ENCODE peak calls at places on chromosomes 7 and 10, in five cellular contexts. One of them, this sample, is unnamed.

GRCh38 chr10:62025134-62025794 is 123.8 kb downstream of the ARID5B start:
- DNase-seq in cardiac fibroblast: no peak
- DNase-seq in T-helper 1 cell: no peak
- DNase-seq in WTC11: no peak
- DNase-seq in activated CD8-positive, alpha-beta T cell treated with anti-CD3 and anti-CD28 coated beads, Interleukin-2, amount 10 ng/mL, durations not matched to agents 7 days and 5 days: no peak
- DNase-seq in this sample: peak

GRCh38 chr7:111730476-111731300 is 168.4 kb upstream of the IMMP2L start:
- DNase-seq in WTC11: no peak
- DNase-seq in cardiac fibroblast: peak
- DNase-seq in T-helper 1 cell: no peak
- DNase-seq in activated CD8-positive, alpha-beta T cell treated with anti-CD3 and anti-CD28 coated beads, Interleukin-2, amount 10 ng/mL, durations not matched to agents 7 days and 5 days: no peak
- DNase-seq in this sample: peak

GRCh38 chr7:132837529-132837928 is 244.4 kb downstream of the CHCHD3 start:
- DNase-seq in cardiac fibroblast: no peak
- DNase-seq in WTC11: no peak
- DNase-seq in activated CD8-positive, alpha-beta T cell treated with anti-CD3 and anti-CD28 coated beads, Interleukin-2, amount 10 ng/mL, durations not matched to agents 7 days and 5 days: no peak
- DNase-seq in T-helper 1 cell: no peak
- DNase-seq in this sample: peak

GRCh38 chr10:120586471-120586872 is 129.4 kb downstream of the PLPP4 start:
- DNase-seq in T-helper 1 cell: no peak
- DNase-seq in WTC11: no peak
- DNase-seq in cardiac fibroblast: peak
- DNase-seq in activated CD8-positive, alpha-beta T cell treated with anti-CD3 and anti-CD28 coated beads, Interleukin-2, amount 10 ng/mL, durations not matched to agents 7 days and 5 days: no peak
- DNase-seq in this sample: peak

GRCh38 chr10:126593968-126594701 is 76.4 kb downstream of the C10orf90 start:
- DNase-seq in T-helper 1 cell: no peak
- DNase-seq in activated CD8-positive, alpha-beta T cell treated with anti-CD3 and anti-CD28 coated beads, Interleukin-2, amount 10 ng/mL, durations not matched to agents 7 days and 5 days: no peak
- DNase-seq in WTC11: no peak
- DNase-seq in cardiac fibroblast: no peak
- DNase-seq in this sample: no peak

GRCh38 chr7:30914611-30915601 is 3.3 kb downstream of the AQP1 start:
- DNase-seq in T-helper 1 cell: no peak
- DNase-seq in activated CD8-positive, alpha-beta T cell treated with anti-CD3 and anti-CD28 coated beads, Interleukin-2, amount 10 ng/mL, durations not matched to agents 7 days and 5 days: no peak
- DNase-seq in WTC11: no peak
- DNase-seq in cardiac fibroblast: peak
- DNase-seq in this sample: no peak

GRCh38 chr10:47340613-47341170 is 7.5 kb upstream of the RBP3 start:
- DNase-seq in T-helper 1 cell: peak
- DNase-seq in cardiac fibroblast: peak
- DNase-seq in WTC11: peak
- DNase-seq in activated CD8-positive, alpha-beta T cell treated with anti-CD3 and anti-CD28 coated beads, Interleukin-2, amount 10 ng/mL, durations not matched to agents 7 days and 5 days: peak
- DNase-seq in this sample: peak

GRCh38 chr10:127194598-127194997 is 1.8 kb downstream of the INSYN2A start:
- DNase-seq in activated CD8-positive, alpha-beta T cell treated with anti-CD3 and anti-CD28 coated beads, Interleukin-2, amount 10 ng/mL, durations not matched to agents 7 days and 5 days: no peak
- DNase-seq in WTC11: no peak
- DNase-seq in cardiac fibroblast: no peak
- DNase-seq in T-helper 1 cell: no peak
- DNase-seq in this sample: no peak

GRCh38 chr10:102121739-102122372 is 1.7 kb upstream of the LDB1 start:
- DNase-seq in activated CD8-positive, alpha-beta T cell treated with anti-CD3 and anti-CD28 coated beads, Interleukin-2, amount 10 ng/mL, durations not matched to agents 7 days and 5 days: no peak
- DNase-seq in cardiac fibroblast: no peak
- DNase-seq in T-helper 1 cell: no peak
- DNase-seq in WTC11: peak
- DNase-seq in this sample: peak

GRCh38 chr7:159094919-159095915 is 49.5 kb downstream of the VIPR2 start:
- DNase-seq in activated CD8-positive, alpha-beta T cell treated with anti-CD3 and anti-CD28 coated beads, Interleukin-2, amount 10 ng/mL, durations not matched to agents 7 days and 5 days: no peak
- DNase-seq in cardiac fibroblast: no peak
- DNase-seq in WTC11: no peak
- DNase-seq in T-helper 1 cell: no peak
- DNase-seq in this sample: no peak

GRCh38 chr10:91551856-91552255 is 81.0 kb downstream of the PPP1R3C start:
- DNase-seq in T-helper 1 cell: no peak
- DNase-seq in WTC11: peak
- DNase-seq in cardiac fibroblast: peak
- DNase-seq in activated CD8-positive, alpha-beta T cell treated with anti-CD3 and anti-CD28 coated beads, Interleukin-2, amount 10 ng/mL, durations not matched to agents 7 days and 5 days: no peak
- DNase-seq in this sample: peak